ENCODE peak calls at places on chromosome 15, in four cellular contexts. One of them, this sample, is unnamed.

GRCh38 chr15:59060348-59060747 is 44.6 kb upstream of the CCNB2 start:
- DNase-seq in GM12878: no peak
- DNase-seq in H1: no peak
- DNase-seq in HepG2: no peak
- DNase-seq in this sample: no peak

GRCh38 chr15:69071265-69071664 is 56.8 kb downstream of the NOX5 start:
- DNase-seq in H1: no peak
- DNase-seq in GM12878: no peak
- DNase-seq in HepG2: no peak
- DNase-seq in this sample: no peak

GRCh38 chr15:95937128-95937528 is 393.4 kb upstream of the NR2F2 start:
- DNase-seq in H1: no peak
- DNase-seq in HepG2: no peak
- DNase-seq in GM12878: no peak
- DNase-seq in this sample: no peak

GRCh38 chr15:79523266-79523665 is 91.1 kb downstream of the MINAR1 start:
- DNase-seq in HepG2: no peak
- DNase-seq in GM12878: no peak
- DNase-seq in H1: no peak
- DNase-seq in this sample: no peak

GRCh38 chr15:40320931-40321371 is 2.5 kb upstream of the INAFM2 start:
- DNase-seq in H1: no peak
- DNase-seq in GM12878: no peak
- DNase-seq in HepG2: peak; percentile 66
- DNase-seq in this sample: peak; percentile 68

GRCh38 chr15:40291088-40291574 is 8.3 kb upstream of the ANKRD63 start:
- DNase-seq in HepG2: no peak
- DNase-seq in GM12878: no peak
- DNase-seq in H1: peak; percentile 80
- DNase-seq in this sample: peak; percentile 76

GRCh38 chr15:99155961-99156443 is 51.1 kb downstream of the SYNM start:
- DNase-seq in H1: no peak
- DNase-seq in GM12878: no peak
- DNase-seq in HepG2: peak; percentile 58
- DNase-seq in this sample: peak; percentile 34

GRCh38 chr15:99427668-99428361 is 138.0 kb upstream of the MEF2A start:
- DNase-seq in GM12878: no peak
- DNase-seq in HepG2: no peak
- DNase-seq in H1: no peak
- DNase-seq in this sample: no peak

GRCh38 chr15:49235446-49236207 is 65.6 kb downstream of the GALK2 start:
- DNase-seq in GM12878: peak; percentile 56
- DNase-seq in HepG2: peak; percentile 37
- DNase-seq in H1: peak; percentile 59
- DNase-seq in this sample: no peak

GRCh38 chr15:55016225-55016624 is 180.5 kb downstream of the RSL24D1 start:
- DNase-seq in H1: no peak
- DNase-seq in GM12878: no peak
- DNase-seq in HepG2: no peak
- DNase-seq in this sample: no peak

GRCh38 chr15:100595964-100596363 is 6.0 kb downstream of the LINS1 start:
- DNase-seq in HepG2: no peak
- DNase-seq in GM12878: no peak
- DNase-seq in H1: no peak
- DNase-seq in this sample: peak; percentile 23

GRCh38 chr15:88663216-88663615 is 24.4 kb downstream of the ISG20 start:
- DNase-seq in HepG2: no peak
- DNase-seq in H1: peak; percentile 32
- DNase-seq in GM12878: no peak
- DNase-seq in this sample: no peak

DNA sequence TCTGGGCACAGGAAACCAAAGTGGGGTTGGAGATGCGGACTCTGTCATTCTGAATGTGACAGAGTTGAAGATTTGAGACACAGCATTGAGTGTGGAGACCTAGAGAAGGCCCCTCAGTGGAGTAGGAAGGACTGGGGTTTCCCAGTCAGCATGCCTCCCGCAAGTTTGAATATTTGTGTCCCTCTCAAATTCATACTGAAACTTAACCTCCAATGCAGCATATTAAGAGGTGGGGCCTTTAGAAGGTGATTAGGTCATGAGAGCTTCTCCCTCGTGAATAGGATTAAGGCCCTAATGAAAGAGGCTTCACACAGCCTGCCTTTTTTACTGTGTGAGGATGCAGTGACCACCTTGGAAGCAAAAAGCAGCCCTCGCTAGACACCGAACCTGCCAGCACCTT is 8.0 kb downstream of the HDDC3 start:
- DNase-seq in HepG2: no peak
- DNase-seq in H1: no peak
- DNase-seq in GM12878: no peak
- DNase-seq in this sample: no peak
- TF ChIP-seq BRCA1 in HepG2: no peak
- TF ChIP-seq BRCA1 in H1: no peak
- TF ChIP-seq BRCA1 in GM12878: no peak
- TF ChIP-seq BRCA1 in this sample: no peak

GRCh38 chr15:65289261-65289854 is 2.7 kb upstream of the PARP16 start:
- DNase-seq in H1: no peak
- DNase-seq in HepG2: no peak
- DNase-seq in GM12878: no peak
- DNase-seq in this sample: no peak

GRCh38 chr15:65287515-65287845 is 797 bp upstream of the PARP16 start:
- DNase-seq in HepG2: no peak
- DNase-seq in H1: no peak
- DNase-seq in GM12878: no peak
- DNase-seq in this sample: no peak

GRCh38 chr15:65285291-65286068 is 1.2 kb downstream of the PARP16 start:
- DNase-seq in GM12878: no peak
- DNase-seq in H1: no peak
- DNase-seq in HepG2: no peak
- DNase-seq in this sample: no peak

GRCh38 chr15:65286704-65287514 is at the start of gene PARP16:
- DNase-seq in HepG2: peak; percentile 80
- DNase-seq in H1: peak; percentile 93
- DNase-seq in GM12878: peak; percentile 77
- DNase-seq in this sample: peak; percentile 85

GRCh38 chr15:65286069-65286703 is 497 bp downstream of the PARP16 start:
- DNase-seq in H1: peak; percentile 86
- DNase-seq in HepG2: peak; percentile 34
- DNase-seq in GM12878: no peak
- DNase-seq in this sample: no peak
- TF ChIP-seq GABPA in H1: no peak
- TF ChIP-seq GABPA in HepG2: no peak
- TF ChIP-seq GABPA in GM12878: no peak
- TF ChIP-seq GABPA in this sample: no peak

DNA sequence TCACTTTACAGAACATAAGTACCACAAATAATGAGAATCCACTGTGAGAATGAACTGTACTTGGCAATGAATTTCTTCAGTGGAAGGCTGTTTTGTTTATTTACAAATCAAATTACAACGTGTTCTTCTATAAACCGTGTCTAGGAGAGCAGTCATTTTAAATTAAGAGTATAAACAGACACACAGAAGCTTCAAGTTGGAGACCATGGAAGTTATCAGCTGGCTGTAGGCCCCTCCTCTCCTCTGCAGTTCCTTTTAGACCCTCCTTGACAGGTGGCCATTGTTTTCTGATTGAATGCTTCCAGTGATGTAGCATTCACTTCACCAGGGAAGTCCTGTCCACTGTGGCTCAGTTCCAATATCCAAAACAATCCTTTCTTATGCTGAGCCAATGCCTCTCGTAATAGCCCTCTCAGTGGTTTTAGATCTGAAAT is 7.3 kb upstream of the MAPK6 start:
- DNase-seq in HepG2: peak; percentile 50
- DNase-seq in GM12878: no peak
- DNase-seq in H1: no peak
- DNase-seq in this sample: no peak
- TF ChIP-seq BRCA1 in HepG2: no peak
- TF ChIP-seq BRCA1 in GM12878: no peak
- TF ChIP-seq BRCA1 in H1: no peak
- TF ChIP-seq BRCA1 in this sample: no peak

GRCh38 chr15:83287541-83288027 is 3.1 kb upstream of the BNC1 start:
- DNase-seq in GM12878: no peak
- DNase-seq in HepG2: no peak
- DNase-seq in H1: no peak
- DNase-seq in this sample: no peak

GRCh38 chr15:83289160-83289559 is 4.7 kb upstream of the BNC1 start:
- DNase-seq in HepG2: no peak
- DNase-seq in GM12878: no peak
- DNase-seq in H1: no peak
- DNase-seq in this sample: no peak

GRCh38 chr15:83285979-83286553 is 1.6 kb upstream of the BNC1 start:
- DNase-seq in H1: no peak
- DNase-seq in HepG2: no peak
- DNase-seq in GM12878: no peak
- DNase-seq in this sample: no peak

GRCh38 chr15:83290236-83290635 is 5.8 kb upstream of the BNC1 start:
- DNase-seq in GM12878: no peak
- DNase-seq in H1: no peak
- DNase-seq in HepG2: no peak
- DNase-seq in this sample: peak; percentile 24

DNA sequence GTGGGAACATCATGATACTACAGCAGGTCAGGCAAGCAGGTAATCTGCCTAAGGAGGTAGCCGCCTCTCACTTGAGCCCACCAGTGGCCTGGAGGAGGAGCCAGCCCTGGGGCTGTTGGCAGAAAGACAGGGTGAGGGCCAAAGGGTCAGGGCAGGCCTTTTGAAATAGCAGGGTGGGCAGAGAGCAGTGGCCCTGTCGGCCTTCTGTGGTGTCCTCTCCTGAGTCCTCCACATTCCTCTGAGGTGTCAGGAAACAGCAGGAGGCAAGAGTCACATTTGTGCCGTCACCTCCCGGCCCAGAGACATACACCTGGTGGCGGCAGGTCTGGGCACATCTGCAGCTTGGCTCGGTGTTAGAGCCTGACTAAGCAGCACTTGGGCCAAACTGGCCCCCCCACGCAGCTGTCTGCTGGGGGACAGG is 3.9 kb upstream of the BNC1 start:
- DNase-seq in HepG2: no peak
- DNase-seq in GM12878: no peak
- DNase-seq in H1: peak; percentile 57
- DNase-seq in this sample: no peak
- TF ChIP-seq GABPA in HepG2: no peak
- TF ChIP-seq GABPA in GM12878: no peak
- TF ChIP-seq GABPA in H1: no peak
- TF ChIP-seq GABPA in this sample: no peak

GRCh38 chr15:35936284-35936683 is 390.3 kb upstream of the DPH6 start:
- DNase-seq in H1: no peak
- DNase-seq in HepG2: no peak
- DNase-seq in GM12878: no peak
- DNase-seq in this sample: no peak

GRCh38 chr15:35934383-35935049 is 388.6 kb upstream of the DPH6 start:
- DNase-seq in GM12878: no peak
- DNase-seq in H1: no peak
- DNase-seq in HepG2: no peak
- DNase-seq in this sample: no peak

GRCh38 chr15:35933531-35933930 is 387.6 kb upstream of the DPH6 start:
- DNase-seq in GM12878: no peak
- DNase-seq in H1: no peak
- DNase-seq in HepG2: no peak
- DNase-seq in this sample: no peak

GRCh38 chr15:35932541-35932940 is 386.6 kb upstream of the DPH6 start:
- DNase-seq in H1: no peak
- DNase-seq in HepG2: no peak
- DNase-seq in GM12878: no peak
- DNase-seq in this sample: no peak

GRCh38 chr15:35937380-35937779 is 391.4 kb upstream of the DPH6 start:
- DNase-seq in HepG2: no peak
- DNase-seq in H1: no peak
- DNase-seq in GM12878: no peak
- DNase-seq in this sample: no peak
- TF ChIP-seq BRCA1 in HepG2: no peak
- TF ChIP-seq BRCA1 in H1: no peak
- TF ChIP-seq BRCA1 in GM12878: no peak
- TF ChIP-seq BRCA1 in this sample: no peak